ENCODE peak calls at places on chromosomes 6 and 20, in four cellular contexts. Y, F, L and K are unnamed samples.

GRCh38 chr20:36481380-36482043 is 59.8 kb upstream of the MYL9 start:
- DNase-seq in Y (no peak), F (no peak), L (no peak), K (no peak)

GRCh38 chr6:136611133-136611532 is 60.9 kb upstream of the MAP7 start:
- DNase-seq in Y (no peak), F (peak), L (no peak), K (no peak)

GRCh38 chr20:16052406-16052805 is 520.8 kb downstream of the KIF16B start:
- DNase-seq in Y (no peak), F (no peak), L (no peak), K (no peak)

GRCh38 chr6:148596886-148597455 is 149.9 kb upstream of the UST start:
- DNase-seq in Y (no peak), F (no peak), L (no peak), K (no peak)

GRCh38 chr6:32291549-32291948 is 67.7 kb upstream of the NOTCH4 start:
- DNase-seq in Y (no peak), F (no peak), L (no peak), K (no peak)

GRCh38 chr6:166784691-166785090 is 157.6 kb upstream of the RPS6KA2 start:
- DNase-seq in Y (no peak), F (no peak), L (no peak), K (no peak)

GRCh38 chr6:39941820-39942219 is 7.6 kb upstream of the MOCS1 start:
- DNase-seq in Y (no peak), F (no peak), L (no peak), K (no peak)

GRCh38 chr6:168828035-168828434 is 387.1 kb downstream of the SMOC2 start:
- DNase-seq in Y (no peak), F (no peak), L (no peak), K (no peak)

GRCh38 chr6:103874575-103874974 is 985.1 kb downstream of the HACE1 start:
- DNase-seq in Y (no peak), F (no peak), L (no peak), K (no peak)

GRCh38 chr6:150203378-150203777 is 60.5 kb downstream of the PPP1R14C start:
- DNase-seq in Y (no peak), F (no peak), L (no peak), K (no peak)

GRCh38 chr6:121503633-121504032 is 68.2 kb downstream of the GJA1 start:
- DNase-seq in Y (peak), F (no peak), L (no peak), K (no peak)

GRCh38 chr6:82954937-82955577 is 110.6 kb downstream of the UBE3D start:
- DNase-seq in Y (peak), F (no peak), L (no peak), K (no peak)

GRCh38 chr6:87722831-87723726 is 21.0 kb upstream of the AKIRIN2 start:
- DNase-seq in Y (peak), F (peak), L (peak), K (no peak)

GRCh38 chr6:26172496-26172958 is 85.3 kb downstream of the HFE start:
- DNase-seq in Y (no peak), F (no peak), L (no peak), K (no peak)

GRCh38 chr20:47544852-47545251 is 43.2 kb downstream of the NCOA3 start:
- DNase-seq in Y (no peak), F (no peak), L (no peak), K (no peak)

GRCh38 chr6:21522007-21522758 is 71.4 kb upstream of the SOX4 start:
- DNase-seq in Y (no peak), F (no peak), L (no peak), K (no peak)

GRCh38 chr6:68343901-68344300 is 291.2 kb upstream of the ADGRB3 start:
- DNase-seq in Y (peak), F (no peak), L (no peak), K (no peak)

GRCh38 chr6:54702772-54703171 is 143.8 kb upstream of the FAM83B start:
- DNase-seq in Y (no peak), F (no peak), L (no peak), K (no peak)

GRCh38 chr6:21438237-21438985 is 155.1 kb upstream of the SOX4 start:
- DNase-seq in Y (no peak), F (no peak), L (no peak), K (no peak)

GRCh38 chr20:58111340-58112016 is 117.0 kb downstream of the ANKRD60 start:
- DNase-seq in Y (no peak), F (no peak), L (no peak), K (peak)

GRCh38 chr6:125222531-125223455 is 69.2 kb downstream of the TPD52L1 start:
- DNase-seq in Y (no peak), F (no peak), L (no peak), K (no peak)

GRCh38 chr6:167700199-167700598 is 126.5 kb upstream of the AFDN start:
- DNase-seq in Y (no peak), F (no peak), L (no peak), K (no peak)

GRCh38 chr6:163098827-163099469 is 315.6 kb upstream of the QKI start:
- DNase-seq in Y (no peak), F (no peak), L (no peak), K (peak)

GRCh38 chr6:47111685-47112084 is 69.6 kb upstream of the ADGRF1 start:
- DNase-seq in Y (no peak), F (no peak), L (no peak), K (no peak)

GRCh38 chr20:33936651-33937050 is 57.1 kb upstream of the RALY start:
- DNase-seq in Y (no peak), F (no peak), L (no peak), K (no peak)

GRCh38 chr6:166570929-166571699 is 15.4 kb downstream of the RAMACL start:
- DNase-seq in Y (no peak), F (no peak), L (no peak), K (no peak)

GRCh38 chr6:150006961-150007464 is 18.3 kb downstream of the RAET1L start:
- DNase-seq in Y (no peak), F (no peak), L (no peak), K (no peak)

GRCh38 chr6:63644668-63645326 is 9.2 kb downstream of the PHF3 start:
- DNase-seq in Y (no peak), F (no peak), L (no peak), K (no peak)

GRCh38 chr6:156731436-156731835 is 45.7 kb upstream of the ARID1B start:
- DNase-seq in Y (peak), F (peak), L (no peak), K (no peak)

GRCh38 chr6:129677634-129678325 is 32.2 kb downstream of the ARHGAP18 start:
- DNase-seq in Y (no peak), F (no peak), L (no peak), K (no peak)

GRCh38 chr6:18406955-18407738 is 20.0 kb downstream of the RNF144B start:
- DNase-seq in Y (no peak), F (no peak), L (no peak), K (no peak)

GRCh38 chr6:25717856-25718740 is 36.4 kb upstream of the SLC17A4 start:
- DNase-seq in Y (peak), F (peak), L (no peak), K (no peak)

GRCh38 chr20:3902446-3902845 is 13.3 kb downstream of the PANK2 start:
- DNase-seq in Y (no peak), F (no peak), L (no peak), K (no peak)

GRCh38 chr6:131979515-131980337 is 28.6 kb upstream of the CCN2 start:
- DNase-seq in Y (peak), F (no peak), L (no peak), K (no peak)

GRCh38 chr20:54176610-54177009 is 2.8 kb upstream of the CYP24A1 start:
- DNase-seq in Y (no peak), F (no peak), L (no peak), K (no peak)

GRCh38 chr20:62786100-62786499 is 10.2 kb upstream of the MRGBP start:
- DNase-seq in Y (no peak), F (no peak), L (no peak), K (no peak)

DNA sequence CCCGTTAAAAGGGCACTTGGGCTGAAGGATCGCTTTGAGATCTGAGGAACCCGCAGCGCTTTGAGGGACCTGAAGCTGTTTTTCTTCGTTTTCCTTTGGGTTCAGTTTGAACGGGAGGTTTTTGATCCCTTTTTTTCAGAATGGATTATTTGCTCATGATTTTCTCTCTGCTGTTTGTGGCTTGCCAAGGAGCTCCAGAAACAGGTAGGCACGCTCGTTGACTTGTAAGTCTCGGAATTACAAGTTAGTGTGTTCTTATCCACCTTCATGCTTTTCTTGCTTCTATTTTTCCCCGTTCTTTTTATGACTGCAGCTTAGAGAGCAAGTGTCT is 294 bp downstream of the EDN1 start:
- DNase-seq in Y (no peak), F (no peak), L (no peak), K (no peak)
- H3K4me3 ChIP-seq in Y (peak), F (peak), L (peak), K (peak)

DNA sequence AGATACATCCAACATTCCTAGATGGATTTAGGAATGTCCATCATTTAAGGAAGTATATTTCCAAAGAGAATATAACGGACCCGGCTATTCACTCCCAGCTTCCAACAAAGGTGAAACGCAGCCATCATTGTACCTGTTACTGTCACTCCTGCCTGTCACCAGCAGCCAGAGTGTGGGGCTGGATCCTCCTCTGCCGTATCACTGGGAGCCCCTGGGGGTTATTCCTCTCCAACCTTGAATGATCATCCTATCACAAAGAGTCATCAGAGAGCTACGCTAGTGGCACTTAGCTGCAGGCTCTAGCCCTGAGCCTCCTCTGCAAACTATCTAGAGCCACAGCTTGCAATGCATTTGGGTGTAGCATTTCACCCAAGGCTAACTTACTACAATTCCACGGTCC is 73.6 kb upstream of the NHSL1 start:
- DNase-seq in Y (no peak), F (no peak), L (no peak), K (no peak)
- H3K4me3 ChIP-seq in Y (no peak), F (no peak), L (no peak), K (no peak)

GRCh38 chr6:127120787-127121636 is 2.5 kb downstream of the RSPO3 start:
- DNase-seq in Y (peak), F (peak), L (peak), K (peak)
- H3K4me3 ChIP-seq in Y (peak), F (no peak), L (no peak), K (peak)

DNA sequence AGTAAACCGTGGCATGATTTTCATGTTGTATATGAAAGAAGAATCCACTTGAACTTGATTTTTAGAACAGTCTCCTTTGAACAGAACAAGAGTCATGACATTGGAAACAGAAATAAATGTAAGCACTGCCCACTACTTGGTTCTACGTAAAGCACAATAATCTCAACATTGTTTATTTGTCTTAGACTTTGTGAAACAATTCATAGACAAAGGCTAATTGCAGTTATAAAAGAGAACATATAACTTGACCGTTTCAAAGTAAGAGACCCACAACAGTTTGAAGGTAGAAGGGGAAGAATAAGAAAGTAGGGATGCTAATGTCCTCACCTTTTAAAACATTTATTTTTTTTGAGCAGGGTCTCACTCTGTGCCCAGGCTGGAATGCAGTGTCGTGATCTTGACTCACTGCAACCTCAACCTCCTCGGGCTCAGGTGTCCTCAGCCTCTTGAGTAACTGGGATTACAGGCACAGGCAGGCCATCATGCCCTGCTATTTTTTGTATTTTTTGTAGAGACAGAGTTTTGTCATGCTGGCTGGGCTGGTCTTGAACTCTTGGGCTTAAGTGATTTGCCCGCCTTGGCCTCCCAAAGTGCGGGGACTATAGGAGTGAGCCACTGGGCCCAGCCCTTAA is 71.1 kb downstream of the POPDC3 start:
- DNase-seq in Y (no peak), F (no peak), L (no peak), K (no peak)
- H3K4me3 ChIP-seq in Y (no peak), F (no peak), L (no peak), K (no peak)

GRCh38 chr6:50815436-50816114 is 3.1 kb upstream of the TFAP2B start:
- DNase-seq in Y (peak), F (no peak), L (no peak), K (no peak)
- H3K4me3 ChIP-seq in Y (peak), F (no peak), L (peak), K (peak)

DNA sequence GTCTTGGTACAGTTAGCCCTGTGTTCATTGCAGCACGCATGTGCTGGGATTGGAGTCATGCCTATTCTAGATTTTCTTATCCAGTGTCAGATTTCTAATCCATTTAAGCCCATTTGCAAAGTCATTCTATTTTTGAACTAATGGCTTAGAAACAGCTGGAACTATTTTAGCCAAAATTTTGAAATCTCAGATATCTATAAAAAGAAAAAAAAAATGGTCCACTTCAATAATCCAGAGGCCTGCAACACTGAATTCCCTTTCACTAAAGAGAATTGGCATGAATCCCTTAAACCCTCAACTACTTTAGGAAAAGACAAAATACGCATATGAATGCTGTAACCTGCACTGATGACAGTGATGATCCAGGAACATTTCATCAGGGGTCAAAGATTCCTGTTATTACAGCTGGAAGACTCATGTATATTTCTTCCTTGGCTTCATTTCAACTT is 1.5 kb downstream of the COL21A1 start:
- DNase-seq in Y (peak), F (no peak), L (no peak), K (no peak)
- H3K4me3 ChIP-seq in Y (peak), F (no peak), L (peak), K (no peak)

DNA sequence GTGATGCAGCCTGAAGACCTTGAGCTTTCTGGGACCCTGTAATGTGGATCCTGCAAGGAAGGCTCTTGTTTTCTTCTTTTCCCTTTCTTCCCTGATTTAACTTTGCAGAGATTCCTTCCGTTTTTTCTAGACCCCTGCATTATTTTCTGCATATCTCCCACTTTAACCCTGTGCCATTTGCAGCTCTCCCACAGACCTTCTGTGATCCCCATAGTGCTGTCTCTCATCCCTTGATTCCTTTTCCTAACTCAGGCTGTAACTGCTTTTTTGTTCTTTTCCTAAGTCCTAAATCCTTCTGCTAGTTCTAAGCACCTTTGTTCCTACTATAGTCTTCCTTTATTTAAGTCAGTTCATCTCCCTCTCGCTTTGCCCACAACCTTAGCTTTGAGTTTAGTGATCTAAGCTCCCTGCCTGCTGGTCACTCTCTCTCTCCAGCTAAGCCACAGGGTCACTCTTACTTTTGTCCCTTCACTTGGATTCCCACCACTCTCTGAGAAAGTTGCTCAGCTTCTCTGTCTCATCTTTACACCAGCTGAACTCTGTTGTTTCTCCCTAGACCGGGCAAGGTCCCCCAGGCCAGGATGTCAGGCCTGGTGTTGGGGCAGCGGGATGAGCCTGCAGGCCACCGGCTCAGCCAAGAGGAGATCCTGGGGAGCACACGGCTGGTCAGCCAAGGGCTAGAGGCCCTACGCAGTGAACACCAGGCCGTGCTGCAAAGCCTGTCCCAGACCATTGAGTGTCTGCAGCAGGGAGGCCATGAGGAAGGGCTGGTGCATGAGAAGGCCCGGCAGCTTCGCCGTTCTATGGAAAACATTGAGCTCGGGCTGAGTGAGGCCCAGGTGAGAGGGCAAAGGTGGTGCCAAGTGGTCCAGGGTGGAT is 1.6 kb downstream of the KLC4 start:
- DNase-seq in Y (no peak), F (no peak), L (no peak), K (no peak)
- H3K4me3 ChIP-seq in Y (peak), F (no peak), L (no peak), K (no peak)

GRCh38 chr6:117627533-117627932 is 25.2 kb upstream of the GOPC start:
- DNase-seq in Y (no peak), F (no peak), L (no peak), K (no peak)
- H3K4me3 ChIP-seq in Y (no peak), F (no peak), L (no peak), K (no peak)

GRCh38 chr6:36840471-36841461 is 1.5 kb upstream of the CPNE5 start:
- DNase-seq in Y (no peak), F (no peak), L (peak), K (peak)
- H3K4me3 ChIP-seq in Y (peak), F (no peak), L (no peak), K (peak)